ENCODE peak calls at places on chromosomes 3 and 15, in six cellular contexts. K is cardiac fibroblast, C is foreskin fibroblast, W is HEK293T, E is germinal center, B is EL. P is an unnamed sample.

GRCh38 chr3:97991278-97991652 is 19.0 kb upstream of the RIOX2 start:
- DNase-seq in K (no peak), C (peak; percentile 4), W (no peak), E (no peak), B (no peak), P (no peak)

GRCh38 chr3:23991236-23992050 is 46.4 kb downstream of the NR1D2 start:
- DNase-seq in K (no peak), C (peak; percentile 17), W (no peak), E (no peak), B (no peak), P (no peak)

GRCh38 chr3:31709005-31709404 is 176.3 kb downstream of the STT3B start:
- DNase-seq in K (peak; percentile 45), C (no peak), W (no peak), E (no peak), B (no peak), P (no peak)

GRCh38 chr3:158896729-158897128 is 94.9 kb downstream of the MFSD1 start:
- DNase-seq in K (no peak), C (no peak), W (no peak), E (no peak), B (no peak), P (no peak)

GRCh38 chr15:29921130-29921601 is 98.9 kb upstream of the TJP1 start:
- DNase-seq in K (no peak), C (no peak), W (no peak), E (no peak), B (no peak), P (no peak)

GRCh38 chr3:118530350-118530922 is 504.2 kb downstream of the IGSF11 start:
- DNase-seq in K (no peak), C (no peak), W (no peak), E (no peak), B (no peak), P (no peak)

GRCh38 chr15:62506217-62506805 is 341.2 kb upstream of the C2CD4B start:
- DNase-seq in K (peak; percentile 62), C (peak; percentile 74), W (no peak), E (no peak), B (peak; percentile 84), P (peak; percentile 73)

GRCh38 chr3:141681390-141681780 is 56.7 kb upstream of the RNF7 start:
- DNase-seq in K (no peak), C (no peak), W (no peak), E (no peak), B (no peak), P (no peak)

GRCh38 chr3:98343647-98344507 is 9.8 kb upstream of the OR5K4 start:
- DNase-seq in K (peak; percentile 48), C (peak; percentile 1), W (peak; percentile 62), E (peak; percentile 31), B (peak; percentile 50), P (no peak)

GRCh38 chr3:45306406-45307008 is 80.4 kb upstream of the TMEM158 start:
- DNase-seq in K (no peak), C (no peak), W (no peak), E (no peak), B (no peak), P (no peak)

GRCh38 chr15:52247032-52247431 is 48.6 kb downstream of the MYO5C start:
- DNase-seq in K (peak; percentile 90), C (peak; percentile 48), W (no peak), E (no peak), B (no peak), P (peak; percentile 66)

GRCh38 chr3:112228786-112229185 is 65.2 kb downstream of the SLC9C1 start:
- DNase-seq in K (no peak), C (no peak), W (no peak), E (no peak), B (no peak), P (no peak)

GRCh38 chr3:127105996-127106855 is 86.7 kb upstream of the PRR23E start:
- DNase-seq in K (no peak), C (no peak), W (no peak), E (no peak), B (no peak), P (no peak)

GRCh38 chr15:66234798-66235197 is 18.8 kb downstream of the MEGF11 start:
- DNase-seq in K (no peak), C (no peak), W (no peak), E (no peak), B (no peak), P (no peak)

GRCh38 chr3:160686955-160687535 is 10.1 kb downstream of the ARL14 start:
- DNase-seq in K (peak; percentile 57), C (peak; percentile 41), W (no peak), E (no peak), B (peak; percentile 36), P (no peak)

GRCh38 chr3:129890125-129890524 is 3.4 kb downstream of the TMCC1 start:
- DNase-seq in K (no peak), C (no peak), W (no peak), E (peak; percentile 21), B (no peak), P (no peak)

GRCh38 chr3:168250415-168250861 is 154.7 kb upstream of the GOLIM4 start:
- DNase-seq in K (peak; percentile 6), C (peak; percentile 31), W (peak; percentile 11), E (no peak), B (peak; percentile 1), P (no peak)

GRCh38 chr3:124574012-124574411 is 156.2 kb upstream of the UMPS start:
- DNase-seq in K (no peak), C (no peak), W (no peak), E (no peak), B (no peak), P (no peak)

GRCh38 chr3:85576801-85577200 is 618.0 kb downstream of the CADM2 start:
- DNase-seq in K (no peak), C (no peak), W (no peak), E (no peak), B (no peak), P (no peak)

GRCh38 chr3:177578488-177578887 is 381.2 kb upstream of the TBL1XR1 start:
- DNase-seq in K (no peak), C (no peak), W (no peak), E (no peak), B (no peak), P (no peak)

GRCh38 chr3:193621127-193621526 is 28.1 kb downstream of the OPA1 start:
- DNase-seq in K (no peak), C (no peak), W (no peak), E (no peak), B (no peak), P (no peak)

GRCh38 chr15:24848050-24848449 is 106.7 kb upstream of the SNRPN start:
- DNase-seq in K (peak; percentile 29), C (peak; percentile 33), W (no peak), E (no peak), B (no peak), P (no peak)